ENCODE peak calls at places on chromosomes 6 and 20, in nine cellular contexts. One of them, this sample, is unnamed.

GRCh38 chr6:120894077-120894476 is 440.2 kb downstream of the TBC1D32 start:
- DNase-seq in stimulated activated naive CD4-positive, alpha-beta T cell: no peak
- DNase-seq in midbrain: no peak
- DNase-seq in lung microvascular endothelial cell: no peak
- DNase-seq in stimulated activated CD4-positive, alpha-beta T cell treated with anti-CD3 and anti-CD28 coated beads, Interleukin-4, amount 100 ng/mL, for 4 hours: no peak
- DNase-seq in stimulated activated CD8-positive, alpha-beta memory T cell treated with anti-CD3 and anti-CD28 coated beads, Interleukin-2, amount 100 ng/mL, for 48 hours: no peak
- DNase-seq in left ventricle myocardium superior: no peak
- DNase-seq in CD8-positive, alpha-beta T cell: no peak
- DNase-seq in NCI-H187: no peak
- DNase-seq in this sample: no peak

GRCh38 chr6:160137989-160138835 is 16.6 kb downstream of the SLC22A1 start:
- DNase-seq in stimulated activated naive CD4-positive, alpha-beta T cell: peak; percentile 72
- DNase-seq in lung microvascular endothelial cell: peak; percentile 65
- DNase-seq in stimulated activated CD8-positive, alpha-beta memory T cell treated with anti-CD3 and anti-CD28 coated beads, Interleukin-2, amount 100 ng/mL, for 48 hours: peak; percentile 50
- DNase-seq in NCI-H187: peak; percentile 14
- DNase-seq in CD8-positive, alpha-beta T cell: peak; percentile 59
- DNase-seq in midbrain: peak; percentile 33
- DNase-seq in left ventricle myocardium superior: peak; percentile 64
- DNase-seq in stimulated activated CD4-positive, alpha-beta T cell treated with anti-CD3 and anti-CD28 coated beads, Interleukin-4, amount 100 ng/mL, for 4 hours: peak; percentile 55
- DNase-seq in this sample: peak; percentile 64

GRCh38 chr6:32154514-32155161 is 697 bp downstream of the PPT2 start:
- DNase-seq in stimulated activated CD8-positive, alpha-beta memory T cell treated with anti-CD3 and anti-CD28 coated beads, Interleukin-2, amount 100 ng/mL, for 48 hours: no peak
- DNase-seq in left ventricle myocardium superior: peak; percentile 75
- DNase-seq in stimulated activated naive CD4-positive, alpha-beta T cell: peak; percentile 69
- DNase-seq in lung microvascular endothelial cell: peak; percentile 71
- DNase-seq in stimulated activated CD4-positive, alpha-beta T cell treated with anti-CD3 and anti-CD28 coated beads, Interleukin-4, amount 100 ng/mL, for 4 hours: peak; percentile 44
- DNase-seq in NCI-H187: no peak
- DNase-seq in midbrain: peak; percentile 49
- DNase-seq in CD8-positive, alpha-beta T cell: peak; percentile 67
- DNase-seq in this sample: peak; percentile 74

GRCh38 chr6:118588626-118589025 is 40.5 kb downstream of the PLN start:
- DNase-seq in stimulated activated naive CD4-positive, alpha-beta T cell: no peak
- DNase-seq in left ventricle myocardium superior: no peak
- DNase-seq in midbrain: no peak
- DNase-seq in lung microvascular endothelial cell: no peak
- DNase-seq in CD8-positive, alpha-beta T cell: no peak
- DNase-seq in stimulated activated CD8-positive, alpha-beta memory T cell treated with anti-CD3 and anti-CD28 coated beads, Interleukin-2, amount 100 ng/mL, for 48 hours: no peak
- DNase-seq in stimulated activated CD4-positive, alpha-beta T cell treated with anti-CD3 and anti-CD28 coated beads, Interleukin-4, amount 100 ng/mL, for 4 hours: no peak
- DNase-seq in NCI-H187: no peak
- DNase-seq in this sample: no peak

GRCh38 chr6:115854866-115855665 is 205.6 kb downstream of the FRK start:
- DNase-seq in midbrain: no peak
- DNase-seq in NCI-H187: no peak
- DNase-seq in CD8-positive, alpha-beta T cell: no peak
- DNase-seq in stimulated activated CD8-positive, alpha-beta memory T cell treated with anti-CD3 and anti-CD28 coated beads, Interleukin-2, amount 100 ng/mL, for 48 hours: no peak
- DNase-seq in stimulated activated naive CD4-positive, alpha-beta T cell: no peak
- DNase-seq in left ventricle myocardium superior: no peak
- DNase-seq in stimulated activated CD4-positive, alpha-beta T cell treated with anti-CD3 and anti-CD28 coated beads, Interleukin-4, amount 100 ng/mL, for 4 hours: no peak
- DNase-seq in lung microvascular endothelial cell: no peak
- DNase-seq in this sample: no peak

GRCh38 chr6:39003072-39003471 is 45.5 kb upstream of the GLP1R start:
- DNase-seq in CD8-positive, alpha-beta T cell: no peak
- DNase-seq in stimulated activated CD8-positive, alpha-beta memory T cell treated with anti-CD3 and anti-CD28 coated beads, Interleukin-2, amount 100 ng/mL, for 48 hours: no peak
- DNase-seq in midbrain: no peak
- DNase-seq in NCI-H187: no peak
- DNase-seq in left ventricle myocardium superior: no peak
- DNase-seq in stimulated activated naive CD4-positive, alpha-beta T cell: no peak
- DNase-seq in stimulated activated CD4-positive, alpha-beta T cell treated with anti-CD3 and anti-CD28 coated beads, Interleukin-4, amount 100 ng/mL, for 4 hours: no peak
- DNase-seq in lung microvascular endothelial cell: no peak
- DNase-seq in this sample: no peak

GRCh38 chr20:34374209-34374749 is 11.2 kb downstream of the ITCH start:
- DNase-seq in midbrain: no peak
- DNase-seq in stimulated activated CD4-positive, alpha-beta T cell treated with anti-CD3 and anti-CD28 coated beads, Interleukin-4, amount 100 ng/mL, for 4 hours: no peak
- DNase-seq in stimulated activated naive CD4-positive, alpha-beta T cell: no peak
- DNase-seq in left ventricle myocardium superior: no peak
- DNase-seq in stimulated activated CD8-positive, alpha-beta memory T cell treated with anti-CD3 and anti-CD28 coated beads, Interleukin-2, amount 100 ng/mL, for 48 hours: no peak
- DNase-seq in NCI-H187: no peak
- DNase-seq in lung microvascular endothelial cell: no peak
- DNase-seq in CD8-positive, alpha-beta T cell: no peak
- DNase-seq in this sample: no peak

GRCh38 chr20:60630609-60631008 is 621.5 kb upstream of the CDH4 start:
- DNase-seq in stimulated activated CD4-positive, alpha-beta T cell treated with anti-CD3 and anti-CD28 coated beads, Interleukin-4, amount 100 ng/mL, for 4 hours: no peak
- DNase-seq in stimulated activated CD8-positive, alpha-beta memory T cell treated with anti-CD3 and anti-CD28 coated beads, Interleukin-2, amount 100 ng/mL, for 48 hours: no peak
- DNase-seq in NCI-H187: peak; percentile 38
- DNase-seq in left ventricle myocardium superior: no peak
- DNase-seq in midbrain: no peak
- DNase-seq in CD8-positive, alpha-beta T cell: no peak
- DNase-seq in lung microvascular endothelial cell: no peak
- DNase-seq in stimulated activated naive CD4-positive, alpha-beta T cell: no peak
- DNase-seq in this sample: no peak

GRCh38 chr20:42595625-42596024 is 594.1 kb downstream of the PTPRT start:
- DNase-seq in NCI-H187: no peak
- DNase-seq in CD8-positive, alpha-beta T cell: no peak
- DNase-seq in left ventricle myocardium superior: no peak
- DNase-seq in midbrain: no peak
- DNase-seq in lung microvascular endothelial cell: no peak
- DNase-seq in stimulated activated naive CD4-positive, alpha-beta T cell: no peak
- DNase-seq in stimulated activated CD8-positive, alpha-beta memory T cell treated with anti-CD3 and anti-CD28 coated beads, Interleukin-2, amount 100 ng/mL, for 48 hours: no peak
- DNase-seq in stimulated activated CD4-positive, alpha-beta T cell treated with anti-CD3 and anti-CD28 coated beads, Interleukin-4, amount 100 ng/mL, for 4 hours: no peak
- DNase-seq in this sample: no peak